ENCODE peak calls at places on chromosomes 3 and 15, in four cellular contexts. W is A549, I is mammary epithelial cell, O is dorsolateral prefrontal cortex. L is an unnamed sample.

GRCh38 chr15:79007066-79007465 is 62.2 kb upstream of the CTSH start:
- DNase-seq in W (peak; percentile 52), I (no peak), O (no peak), L (no peak)

GRCh38 chr3:48188266-48189201 is at the start of gene CDC25A:
- DNase-seq in W (peak; percentile 90), I (peak; percentile 98), O (peak; percentile 97), L (peak; percentile 92)

GRCh38 chr3:9552252-9552999 is 1.2 kb downstream of the LHFPL4 start:
- DNase-seq in W (no peak), I (peak; percentile 55), O (no peak), L (no peak)

GRCh38 chr15:43991235-43991634 is 164.4 kb downstream of the WDR76 start:
- DNase-seq in W (no peak), I (no peak), O (no peak), L (no peak)

GRCh38 chr3:184539801-184540440 is 21.7 kb upstream of the EPHB3 start:
- DNase-seq in W (no peak), I (no peak), O (no peak), L (no peak)

GRCh38 chr3:116413319-116413718 is 32.0 kb downstream of the LSAMP start:
- DNase-seq in W (no peak), I (no peak), O (no peak), L (no peak)

GRCh38 chr15:27095809-27096580 is 125.0 kb downstream of the GABRG3 start:
- DNase-seq in W (no peak), I (no peak), O (no peak), L (no peak)

GRCh38 chr3:106829206-106829605 is 548.0 kb upstream of the CCDC54 start:
- DNase-seq in W (no peak), I (peak; percentile 37), O (no peak), L (no peak)

GRCh38 chr15:95300958-95301357 is 1029.5 kb upstream of the NR2F2 start:
- DNase-seq in W (no peak), I (no peak), O (no peak), L (no peak)

GRCh38 chr3:32238027-32238815 is at the start of gene CMTM8:
- DNase-seq in W (peak; percentile 69), I (peak; percentile 57), O (no peak), L (no peak)

GRCh38 chr3:60323651-60324050 is 927.6 kb downstream of the FHIT start:
- DNase-seq in W (no peak), I (no peak), O (no peak), L (no peak)

GRCh38 chr15:73631915-73632669 is 1.1 kb downstream of the NPTN start:
- DNase-seq in W (peak; percentile 50), I (peak; percentile 59), O (no peak), L (no peak)

GRCh38 chr3:47577583-47578118 is 1.0 kb downstream of the CSPG5 start:
- DNase-seq in W (no peak), I (no peak), O (no peak), L (no peak)

GRCh38 chr15:63759752-63760151 is 74.0 kb downstream of the HERC1 start:
- DNase-seq in W (no peak), I (no peak), O (no peak), L (no peak)
- H3K27ac ChIP-seq in W (no peak overlapping the region), I (no peak overlapping the region), O (no peak overlapping the region), L (no peak overlapping the region)

GRCh38 chr3:42265059-42265991 is 660 bp downstream of the CCK start:
- DNase-seq in W (no peak), I (no peak), O (no peak), L (no peak)

GRCh38 chr3:42264399-42265058 is 1.5 kb downstream of the CCK start:
- DNase-seq in W (peak; percentile 13), I (no peak), O (peak; percentile 94), L (no peak)

GRCh38 chr3:42266085-42266484 is at the start of gene CCK:
- DNase-seq in W (no peak), I (no peak), O (no peak), L (no peak)

GRCh38 chr3:42262525-42262924 is 3.5 kb downstream of the CCK start:
- DNase-seq in W (peak; percentile 14), I (peak; percentile 95), O (no peak), L (no peak)

GRCh38 chr3:42263354-42264346 is 2.3 kb downstream of the CCK start:
- DNase-seq in W (no peak), I (no peak), O (peak; percentile 32), L (no peak)
- H3K27ac ChIP-seq in W (no peak overlapping the region), I (no peak overlapping the region), O (peak overlapping the region; percentile 53), L (no peak overlapping the region)

DNA sequence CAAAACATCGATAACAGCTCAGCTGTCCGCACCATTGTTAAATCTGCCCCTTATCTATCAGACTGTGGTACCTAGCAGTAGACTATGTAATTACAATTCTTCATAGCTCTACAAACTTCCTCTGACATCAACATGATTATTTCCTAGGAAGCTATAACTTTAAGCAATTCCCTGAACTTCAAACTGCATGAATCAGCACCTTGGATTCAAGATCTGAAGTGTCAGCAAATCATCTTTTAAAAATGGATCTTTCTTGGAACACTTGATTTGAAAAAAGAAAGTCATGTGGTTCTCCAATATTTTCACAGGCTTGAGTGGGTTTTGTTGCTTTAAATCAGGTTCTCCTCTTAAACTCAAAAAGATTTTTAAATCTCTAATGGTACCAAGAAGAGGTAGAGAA is 680.7 kb upstream of the LMCD1 start:
- DNase-seq in W (no peak), I (no peak), O (no peak), L (no peak)
- H3K27ac ChIP-seq in W (no peak overlapping the region), I (no peak overlapping the region), O (no peak overlapping the region), L (no peak overlapping the region)

GRCh38 chr15:57373882-57374276 is 2.4 kb upstream of the CGNL1 start:
- DNase-seq in W (no peak), I (no peak), O (no peak), L (no peak)

GRCh38 chr15:57377478-57377847 is 1.2 kb downstream of the CGNL1 start:
- DNase-seq in W (peak; percentile 58), I (peak; percentile 38), O (no peak), L (no peak)

GRCh38 chr15:57375827-57376694 is at the start of gene CGNL1:
- DNase-seq in W (peak; percentile 62), I (no peak), O (no peak), L (no peak)

GRCh38 chr15:57379487-57379886 is 3.2 kb downstream of the CGNL1 start:
- DNase-seq in W (no peak), I (no peak), O (no peak), L (no peak)

GRCh38 chr15:57376695-57377477 is 581 bp downstream of the CGNL1 start:
- DNase-seq in W (peak; percentile 58), I (peak; percentile 26), O (no peak), L (no peak)
- H3K27ac ChIP-seq in W (peak overlapping the region; percentile 66), I (no peak overlapping the region), O (no peak overlapping the region), L (no peak overlapping the region)

GRCh38 chr15:65212097-65212496 is 824 bp upstream of the CILP start:
- DNase-seq in W (peak; percentile 48), I (no peak), O (no peak), L (no peak)
- H3K27ac ChIP-seq in W (no peak overlapping the region), I (no peak overlapping the region), O (no peak overlapping the region), L (no peak overlapping the region)

GRCh38 chr3:127794972-127795371 is 27.3 kb downstream of the MGLL start:
- DNase-seq in W (no peak), I (no peak), O (no peak), L (no peak)

GRCh38 chr3:127791221-127791913 is 30.9 kb downstream of the MGLL start:
- DNase-seq in W (no peak), I (peak; percentile 51), O (no peak), L (no peak)

GRCh38 chr3:127790580-127791183 is 31.6 kb downstream of the MGLL start:
- DNase-seq in W (no peak), I (no peak), O (no peak), L (no peak)

GRCh38 chr3:127794402-127794801 is 27.9 kb downstream of the MGLL start:
- DNase-seq in W (no peak), I (no peak), O (no peak), L (no peak)

DNA sequence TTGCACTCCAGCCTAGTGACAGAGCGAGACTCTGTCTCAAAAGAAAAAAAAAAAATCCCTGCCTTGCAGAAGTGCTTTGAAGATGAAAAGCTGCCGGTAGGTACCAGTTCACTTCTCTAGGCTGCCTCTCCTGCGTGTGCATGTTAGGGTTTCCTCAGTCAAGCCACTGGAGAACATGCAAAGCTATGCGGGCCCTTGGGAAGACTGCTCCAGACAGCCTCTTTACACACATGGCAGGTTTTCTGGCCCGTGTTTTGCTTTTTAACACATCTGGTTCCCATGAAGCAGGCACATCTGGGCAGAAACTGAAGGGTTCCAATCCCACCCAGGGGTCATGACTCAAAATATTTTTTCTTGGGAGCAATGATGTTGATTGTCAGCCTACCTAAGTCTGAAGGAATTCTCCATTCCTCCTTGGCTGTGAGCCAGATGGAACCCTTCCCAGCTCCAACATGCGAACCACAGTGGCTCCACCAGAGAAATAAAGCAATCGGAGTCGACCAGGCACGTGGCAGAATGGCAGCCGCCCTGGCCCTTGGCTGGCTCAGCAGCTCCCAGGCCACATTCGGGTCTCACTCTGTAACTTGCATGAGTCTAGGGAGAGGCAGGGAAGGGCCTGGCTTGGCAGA is 29.5 kb downstream of the MGLL start:
- DNase-seq in W (no peak), I (peak; percentile 38), O (no peak), L (no peak)
- H3K27ac ChIP-seq in W (peak overlapping the region; percentile 73), I (no peak overlapping the region), O (peak overlapping the region; percentile 46), L (no peak overlapping the region)

GRCh38 chr3:149247025-149247710 is 25.5 kb upstream of the CP start:
- DNase-seq in W (no peak), I (peak; percentile 36), O (no peak), L (no peak)
- H3K27ac ChIP-seq in W (peak overlapping the region; percentile 47), I (no peak overlapping the region), O (no peak overlapping the region), L (no peak overlapping the region)

GRCh38 chr3:41180396-41180795 is 18.9 kb upstream of the CTNNB1 start:
- DNase-seq in W (no peak), I (no peak), O (no peak), L (no peak)

GRCh38 chr3:41173926-41174702 is 25.2 kb upstream of the CTNNB1 start:
- DNase-seq in W (no peak), I (no peak), O (peak; percentile 29), L (no peak)

GRCh38 chr3:41174703-41174964 is 24.7 kb upstream of the CTNNB1 start:
- DNase-seq in W (no peak), I (no peak), O (no peak), L (no peak)

GRCh38 chr3:41176554-41176953 is 22.8 kb upstream of the CTNNB1 start:
- DNase-seq in W (no peak), I (no peak), O (no peak), L (no peak)

GRCh38 chr3:41175365-41175764 is 23.9 kb upstream of the CTNNB1 start:
- DNase-seq in W (no peak), I (no peak), O (no peak), L (no peak)
- H3K27ac ChIP-seq in W (no peak overlapping the region), I (no peak overlapping the region), O (no peak overlapping the region), L (no peak overlapping the region)

DNA sequence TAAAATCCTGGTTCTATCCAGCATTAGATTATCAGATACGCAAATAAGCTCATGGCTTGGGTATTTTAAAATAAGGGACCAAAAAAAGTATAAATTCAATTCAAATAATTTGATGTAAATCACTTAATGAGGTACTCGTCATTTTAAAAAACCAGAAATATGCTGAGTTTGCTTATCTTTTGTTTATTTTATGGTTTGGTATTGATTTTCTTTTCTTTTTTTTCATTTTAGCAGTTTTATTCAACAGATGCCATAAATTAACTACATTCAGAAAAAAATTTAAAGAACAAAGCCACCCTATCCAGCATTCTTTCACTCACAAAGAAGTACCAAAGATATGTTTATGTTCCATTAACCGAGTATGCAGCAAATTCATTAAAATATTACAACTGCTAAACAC is 22.6 kb downstream of the DENND4A start:
- DNase-seq in W (no peak), I (no peak), O (no peak), L (no peak)
- H3K27ac ChIP-seq in W (no peak overlapping the region), I (no peak overlapping the region), O (no peak overlapping the region), L (no peak overlapping the region)